ENCODE peak calls at places on chromosomes 12 and 14, in five cellular contexts. G, R, C, L and F are unnamed samples.

GRCh38 chr12:109736552-109737108 is 23.0 kb downstream of the FAM222A start:
- DNase-seq in R (peak; percentile 84), C (peak; percentile 34), G (peak; percentile 43), L (no peak), F (no peak)

GRCh38 chr14:89675590-89675989 is 258.6 kb upstream of the FOXN3 start:
- DNase-seq in C (no peak), L (no peak), R (no peak), G (no peak), F (no peak)

GRCh38 chr12:124419292-124420040 is 124.6 kb downstream of the RFLNA start:
- DNase-seq in G (no peak), R (no peak), L (no peak), C (no peak), F (no peak)

GRCh38 chr12:57771271-57771872 is 533 bp downstream of the METTL1 start:
- DNase-seq in C (peak; percentile 87), G (peak; percentile 93), R (peak; percentile 90), L (peak; percentile 74), F (peak; percentile 89)

GRCh38 chr14:77037886-77038511 is 9.5 kb upstream of the IRF2BPL start:
- DNase-seq in C (no peak), G (no peak), L (no peak), R (no peak), F (no peak)

GRCh38 chr12:109719123-109720022 is 5.7 kb downstream of the FAM222A start:
- DNase-seq in L (no peak), G (peak; percentile 72), R (peak; percentile 31), C (peak; percentile 66), F (no peak)

GRCh38 chr12:53579545-53579955 is 46.6 kb downstream of the ATF7 start:
- DNase-seq in L (peak; percentile 77), C (no peak), G (no peak), R (no peak), F (no peak)

GRCh38 chr12:66708704-66709443 is 30.0 kb upstream of the GRIP1 start:
- DNase-seq in R (no peak), C (no peak), G (no peak), L (no peak), F (no peak)

GRCh38 chr14:77339407-77339806 is 18.6 kb downstream of the GSTZ1 start:
- DNase-seq in L (no peak), R (no peak), G (no peak), C (no peak), F (no peak)

GRCh38 chr14:74509587-74510210 is 16.1 kb downstream of the ISCA2 start:
- DNase-seq in L (no peak), R (no peak), C (no peak), G (no peak), F (no peak)

GRCh38 chr12:118981285-118982201 is at the start of gene SRRM4:
- DNase-seq in G (peak; percentile 90), L (no peak), R (peak; percentile 65), C (no peak), F (no peak)

GRCh38 chr12:98645572-98646067 is 530 bp downstream of the APAF1 start:
- DNase-seq in L (no peak), C (no peak), R (peak; percentile 18), G (no peak), F (no peak)

GRCh38 chr12:96221391-96221790 is 27.2 kb downstream of the ELK3 start:
- DNase-seq in C (no peak), R (no peak), G (no peak), L (no peak), F (no peak)

GRCh38 chr14:55097894-55098560 is 31.0 kb upstream of the LGALS3 start:
- DNase-seq in C (no peak), G (no peak), R (no peak), L (peak; percentile 99), F (no peak)

GRCh38 chr12:120394483-120395367 is 25.8 kb upstream of the MSI1 start:
- DNase-seq in L (no peak), R (no peak), G (no peak), C (no peak), F (no peak)

GRCh38 chr12:57461904-57462306 is 2.3 kb downstream of the GLI1 start:
- DNase-seq in G (no peak), R (no peak), L (no peak), C (no peak), F (no peak)

GRCh38 chr14:39459795-39460478 is 27.7 kb upstream of the FBXO33 start:
- DNase-seq in L (no peak), G (no peak), C (no peak), R (no peak), F (no peak)

GRCh38 chr14:32417956-32418552 is 89.0 kb downstream of the AKAP6 start:
- DNase-seq in C (no peak), R (no peak), L (no peak), G (no peak), F (no peak)

GRCh38 chr12:132924356-132924755 is 31.8 kb downstream of the ZNF605 start:
- DNase-seq in L (no peak), C (no peak), G (no peak), R (no peak), F (no peak)

GRCh38 chr12:132923356-132923909 is 32.7 kb downstream of the ZNF605 start:
- DNase-seq in R (no peak), C (no peak), G (no peak), L (no peak), F (no peak)

GRCh38 chr12:132922676-132923075 is 33.4 kb downstream of the ZNF605 start:
- DNase-seq in R (no peak), G (no peak), C (no peak), L (no peak), F (no peak)

GRCh38 chr12:132925597-132926416 is 30.3 kb downstream of the ZNF605 start:
- DNase-seq in L (no peak), G (no peak), C (no peak), R (no peak), F (no peak)

GRCh38 chr12:132926417-132926833 is 29.7 kb downstream of the ZNF605 start:
- DNase-seq in L (no peak), C (no peak), R (no peak), G (no peak), F (no peak)
- H3K9me3 ChIP-seq in L (peaks cover 41% of the 10 kb centered on the region), C (peaks cover 90% of the 10 kb centered on the region), R (peaks cover 20% of the 10 kb centered on the region), G (peaks cover 61% of the 10 kb centered on the region), F (peaks cover 47% of the 10 kb centered on the region)

DNA sequence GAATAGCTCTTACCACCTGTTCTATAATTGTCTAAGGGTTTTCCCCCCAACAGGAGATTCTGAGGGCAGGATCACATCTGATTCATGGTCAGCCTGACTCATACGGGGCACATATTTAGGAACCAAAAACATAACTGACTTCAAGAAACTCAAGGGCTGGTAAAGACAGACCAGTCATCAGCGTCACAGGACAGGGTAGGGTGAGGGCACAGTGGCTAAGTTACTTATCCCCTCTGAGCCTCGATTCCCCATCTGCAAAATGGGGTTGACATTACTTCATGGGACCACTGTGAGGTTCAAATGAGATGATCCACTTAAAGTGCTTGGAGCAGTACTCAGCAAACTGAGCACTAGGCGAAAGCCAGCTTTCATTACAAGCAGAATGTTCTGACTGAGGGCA is 606 bp downstream of the CINP start:
- DNase-seq in R (no peak), L (peak; percentile 57), C (no peak), G (peak; percentile 30), F (no peak)
- TF ChIP-seq JUND in R (no peak), L (no peak), C (no peak), G (no peak), F (no peak)

DNA sequence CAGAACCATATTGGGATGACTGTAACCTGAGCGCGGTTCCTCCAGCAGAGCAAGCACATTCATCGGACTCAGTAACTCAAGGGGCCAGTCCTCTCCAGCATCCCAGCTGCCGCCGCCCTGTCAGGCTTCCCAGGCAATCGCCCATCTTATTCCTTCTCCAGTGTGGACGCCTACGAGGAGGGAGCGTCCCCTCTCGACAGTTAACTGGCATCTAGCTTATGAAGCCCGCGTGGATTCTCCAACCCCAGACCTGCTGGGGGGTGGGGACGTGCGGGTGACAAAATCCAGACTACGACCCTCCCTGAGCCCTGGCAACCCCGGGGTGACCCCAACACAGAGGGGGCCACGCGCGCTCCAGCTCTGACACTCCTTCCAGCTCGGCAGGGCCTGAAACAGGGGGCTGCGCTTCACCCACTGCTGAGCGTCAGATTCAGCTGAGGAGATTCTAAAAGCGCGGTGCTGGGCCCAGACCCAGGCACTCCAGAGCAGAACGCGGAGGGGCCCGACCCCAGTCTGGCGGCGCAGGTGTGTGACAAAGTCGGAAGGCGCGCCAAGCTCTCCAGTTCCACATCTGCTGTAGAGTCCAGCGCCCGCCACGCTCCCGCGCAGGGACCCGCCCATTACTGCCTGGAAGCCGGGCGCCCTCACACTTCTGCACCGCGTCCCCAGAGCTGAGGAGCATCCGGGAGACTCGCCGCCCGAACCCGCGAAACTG is 43.9 kb upstream of the ESR2 start:
- DNase-seq in G (peak; percentile 66), R (peak; percentile 20), L (no peak), C (peak; percentile 47), F (no peak)
- TF ChIP-seq ZBTB33 in G (no peak), R (no peak), L (no peak), C (no peak), F (no peak)

GRCh38 chr14:106585692-106586091 is 1059.3 kb downstream of the TMEM121 start:
- DNase-seq in L (no peak), G (no peak), R (no peak), C (no peak), F (no peak)

DNA sequence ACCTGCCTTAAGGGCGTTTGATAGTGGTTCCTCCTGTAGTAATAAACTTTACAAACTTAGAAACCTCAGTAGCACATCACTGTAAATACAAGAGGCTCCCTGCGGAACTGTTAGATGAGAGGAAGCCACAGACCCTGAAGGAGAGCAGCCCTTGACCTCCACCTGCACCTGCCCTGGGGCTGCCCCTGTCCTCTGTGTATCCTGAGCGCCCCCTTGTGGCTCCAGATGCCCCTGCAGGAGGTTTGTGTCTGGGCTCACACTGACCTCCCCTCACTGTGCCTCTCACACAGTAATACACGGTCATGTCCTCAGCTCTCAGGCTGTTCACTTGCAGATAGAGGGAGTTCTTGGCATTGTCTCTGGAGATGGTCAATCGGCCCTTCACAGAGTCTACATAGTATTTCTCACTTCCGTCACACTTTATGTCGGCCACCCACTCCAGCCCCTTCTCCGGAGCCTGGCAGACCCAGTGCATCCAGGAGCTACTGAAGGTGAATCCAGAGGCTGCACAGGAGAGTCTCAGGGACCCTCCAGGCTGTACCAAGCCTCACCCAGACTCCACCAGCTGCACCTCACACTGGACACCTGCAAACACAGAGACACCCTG is 1059.8 kb downstream of the TMEM121 start:
- DNase-seq in C (peak; percentile 37), L (no peak), G (peak; percentile 36), R (peak; percentile 53), F (no peak)
- H3K9me3 ChIP-seq in C (no peaks in the 10 kb centered on the region), L (no peaks in the 10 kb centered on the region), G (no peaks in the 10 kb centered on the region), R (no peaks in the 10 kb centered on the region), F (peaks cover 8% of the 10 kb centered on the region)